ENCODE peak calls at places on chromosomes 4 and X, in four cellular contexts. D is GM23248, Y is fibroblast of lung, K is PC-3. S is an unnamed sample. For H3K27me3, the result is how much of the 10 kb centered on the place peaks cover.

GRCh38 chr4:909131-909571 is 23.0 kb downstream of the GAK start:
- DNase-seq in D (no peak), Y (no peak), K (no peak), S (no peak)

GRCh38 chr4:101345271-101345595 is 2.1 kb downstream of the PPP3CA start:
- DNase-seq in D (peak), Y (peak), K (no peak), S (peak)

GRCh38 chr4:17094811-17095210 is 196.4 kb upstream of the LDB2 start:
- DNase-seq in D (peak), Y (peak), K (no peak), S (no peak)

GRCh38 chr4:86358176-86358701 is 1.6 kb downstream of the MAPK10 start:
- DNase-seq in D (no peak), Y (peak), K (no peak), S (peak)

GRCh38 chrX:17020828-17021821 is 74.7 kb downstream of the REPS2 start:
- DNase-seq in D (peak), Y (no peak), K (no peak), S (no peak)

GRCh38 chrX:19758536-19758935 is 128.9 kb downstream of the SH3KBP1 start:
- DNase-seq in D (peak), Y (peak), K (peak), S (no peak)

GRCh38 chr4:125322363-125322730 is 7.6 kb downstream of the FAT4 start:
- DNase-seq in D (peak), Y (peak), K (peak), S (peak)

GRCh38 chr4:90211174-90211573 is 84.0 kb downstream of the CCSER1 start:
- DNase-seq in D (no peak), Y (no peak), K (peak), S (no peak)

GRCh38 chr4:54231419-54232150 is 2.5 kb downstream of the PDGFRA start:
- DNase-seq in D (peak), Y (peak), K (no peak), S (peak)

GRCh38 chrX:151871244-151871643 is 41.4 kb upstream of the MAGEA4 start:
- DNase-seq in D (peak), Y (peak), K (peak), S (peak)

GRCh38 chrX:56994375-56995270 is 718 bp downstream of the SPIN3 start:
- DNase-seq in D (peak), Y (peak), K (no peak), S (peak)

GRCh38 chr4:13539047-13539720 is 5.1 kb downstream of the NKX3-2 start:
- DNase-seq in D (peak), Y (no peak), K (no peak), S (no peak)

GRCh38 chr4:25235401-25235800 is 1.6 kb downstream of the PI4K2B start:
- DNase-seq in D (no peak), Y (no peak), K (no peak), S (peak)
- H3K9ac ChIP-seq in D (peak), Y (peak), K (peak), S (peak)

GRCh38 chr4:3868146-3868840 is 102.1 kb downstream of the ADRA2C start:
- DNase-seq in D (peak), Y (peak), K (peak), S (peak)

GRCh38 chr4:3871181-3871852 is 105.1 kb downstream of the ADRA2C start:
- DNase-seq in D (peak), Y (no peak), K (no peak), S (no peak)

GRCh38 chr4:3870567-3870962 is 104.4 kb downstream of the ADRA2C start:
- DNase-seq in D (no peak), Y (no peak), K (no peak), S (no peak)

GRCh38 chr4:3868841-3869572 is 102.8 kb downstream of the ADRA2C start:
- DNase-seq in D (no peak), Y (no peak), K (no peak), S (no peak)

DNA sequence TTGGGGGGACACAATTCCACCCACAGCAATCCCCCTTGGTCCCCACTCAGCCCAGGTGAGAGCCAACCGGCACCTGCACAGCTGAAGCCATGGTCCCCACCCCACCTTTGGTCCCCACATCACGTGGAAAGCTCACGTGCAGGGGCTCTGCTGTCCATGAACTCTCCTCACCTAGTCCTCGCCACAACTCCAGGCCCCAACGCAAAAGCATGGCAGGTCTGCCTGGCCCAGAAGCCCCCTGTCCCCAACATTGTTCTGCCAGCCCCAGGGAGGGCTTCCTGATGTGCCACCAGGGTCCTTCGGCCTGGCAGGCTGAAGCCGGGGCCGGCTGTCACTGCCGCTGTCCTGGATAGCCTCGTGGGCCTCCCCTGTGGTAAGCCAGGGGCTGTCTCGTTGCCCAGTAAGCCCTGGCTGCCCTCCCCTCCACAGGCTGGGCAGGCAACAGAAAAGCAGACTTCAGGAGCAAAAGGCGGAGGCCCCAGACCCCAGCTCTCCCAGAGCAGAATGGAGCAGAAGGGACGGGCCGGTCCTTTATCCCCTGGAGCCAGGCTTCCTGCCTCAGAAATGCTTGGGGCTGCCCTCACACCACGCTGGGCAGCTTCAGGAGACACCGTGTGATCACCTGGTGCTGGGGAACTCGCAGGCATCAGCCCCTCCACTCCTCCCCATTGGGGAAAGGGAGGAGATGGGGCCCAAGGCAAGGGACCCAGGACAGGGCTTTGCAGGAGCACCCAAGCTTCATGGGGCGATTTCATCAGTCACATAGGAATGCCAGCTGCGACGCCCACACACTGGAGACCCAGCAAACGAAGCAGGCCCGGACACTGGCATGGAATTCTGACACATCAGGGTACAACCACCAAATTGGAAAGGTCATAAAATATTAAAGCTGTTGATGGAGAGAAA is 103.7 kb downstream of the ADRA2C start:
- DNase-seq in D (peak), Y (no peak), K (no peak), S (no peak)
- H3K27me3 ChIP-seq in D (under half), Y (under half), K (under half), S (under half)

GRCh38 chr4:39978904-39979303 is 1.2 kb upstream of the PDS5A start:
- DNase-seq in D (no peak), Y (no peak), K (no peak), S (no peak)
- H3K9ac ChIP-seq in D (peak), Y (no peak), K (no peak), S (no peak)

GRCh38 chrX:54551801-54552200 is 21.8 kb downstream of the GNL3L start:
- DNase-seq in D (no peak), Y (no peak), K (no peak), S (no peak)
- H3K27me3 ChIP-seq in D (under half), Y (under half), K (under half), S (under half)

DNA sequence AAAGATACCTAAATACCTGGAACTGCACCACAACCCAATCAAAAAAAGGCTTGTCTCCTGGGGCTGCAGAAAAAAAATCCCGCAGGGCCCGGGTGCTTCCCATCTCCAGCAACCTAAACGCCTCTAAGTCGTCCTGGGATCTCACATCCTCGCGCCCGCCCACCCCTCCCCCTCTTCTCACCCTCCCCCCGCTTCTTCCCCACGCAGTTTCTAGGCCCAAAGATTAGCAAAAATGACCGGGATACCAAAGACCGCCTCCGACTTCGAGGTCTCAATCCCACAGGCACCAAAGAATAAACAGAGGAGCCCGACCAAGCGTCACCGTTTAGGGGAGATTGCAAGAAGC is 643 bp downstream of the ATRX start:
- DNase-seq in D (peak), Y (peak), K (peak), S (peak)
- H3K9ac ChIP-seq in D (peak), Y (no peak), K (peak), S (peak)

DNA sequence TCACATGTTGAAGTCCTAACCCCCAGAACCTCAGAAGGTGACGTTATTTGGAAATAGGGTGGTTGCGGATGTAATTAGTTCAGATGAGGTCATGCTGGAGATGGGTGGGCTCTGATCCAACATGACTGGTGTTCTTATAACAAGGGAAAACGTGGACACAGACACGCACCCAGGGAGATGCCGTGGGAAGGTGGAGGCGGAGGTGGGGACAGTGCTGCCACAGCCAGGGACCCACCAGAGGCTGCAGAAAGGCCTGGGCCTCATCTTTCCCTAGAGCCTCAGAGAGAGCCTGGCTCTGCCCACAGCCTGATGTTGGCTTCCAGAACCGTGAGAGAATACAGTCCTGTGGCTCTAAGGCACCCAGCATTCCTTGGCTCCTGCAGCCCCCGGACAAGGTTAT is 7.9 kb upstream of the HMX1 start:
- DNase-seq in D (no peak), Y (no peak), K (no peak), S (no peak)
- H3K27me3 ChIP-seq in D (under half), Y (under half), K (under half), S (under half)

GRCh38 chr4:88009871-88010270 is 2.4 kb downstream of the PKD2 start:
- DNase-seq in D (peak), Y (no peak), K (no peak), S (no peak)

GRCh38 chr4:88008133-88008621 is 742 bp downstream of the PKD2 start:
- DNase-seq in D (peak), Y (peak), K (peak), S (peak)

GRCh38 chr4:88006956-88007303 is 505 bp upstream of the PKD2 start:
- DNase-seq in D (no peak), Y (no peak), K (no peak), S (no peak)

GRCh38 chr4:88008624-88009235 is 1.3 kb downstream of the PKD2 start:
- DNase-seq in D (peak), Y (peak), K (peak), S (peak)

GRCh38 chr4:88007304-88008132 is at the start of gene PKD2:
- DNase-seq in D (peak), Y (peak), K (peak), S (peak)
- H3K9ac ChIP-seq in D (peak), Y (peak), K (peak), S (peak)

S was measured in adipocyte.